ENCODE peak calls at places on chromosomes 13 and 19, in seven cellular contexts. U is heart left ventricle; V is pancreas; J is fibroblast of lung; D is naive thymus-derived CD4-positive, alpha-beta T cell; R is tibial artery; M is left ventricle myocardium inferior. G is an unnamed sample.

GRCh38 chr13:93625536-93625935 is 398.9 kb downstream of the GPC6 start:
- DNase-seq in U (no peak), V (no peak), J (peak; percentile 42), D (no peak), R (no peak), M (no peak), G (no peak)

GRCh38 chr13:20192470-20193141 is at the start of gene GJB2:
- DNase-seq in U (no peak), V (no peak), J (no peak), D (peak; percentile 23), R (no peak), M (no peak), G (no peak)

GRCh38 chr19:16394681-16395375 is 70.2 kb downstream of the KLF2 start:
- DNase-seq in U (no peak), V (no peak), J (peak; percentile 35), D (no peak), R (no peak), M (no peak), G (no peak)

GRCh38 chr13:79995334-79995733 is 345.6 kb downstream of the SPRY2 start:
- DNase-seq in U (no peak), V (no peak), J (peak; percentile 29), D (no peak), R (no peak), M (no peak), G (no peak)

GRCh38 chr13:107881362-107881761 is 334.0 kb downstream of the LIG4 start:
- DNase-seq in U (no peak), V (no peak), J (peak; percentile 53), D (no peak), R (no peak), M (no peak), G (no peak)

GRCh38 chr13:35898041-35898440 is 233.1 kb downstream of the DCLK1 start:
- DNase-seq in U (no peak), V (no peak), J (no peak), D (no peak), R (no peak), M (no peak), G (no peak)

GRCh38 chr13:28477709-28477973 is 17.3 kb downstream of the FLT1 start:
- DNase-seq in U (no peak), V (no peak), J (no peak), D (no peak), R (no peak), M (no peak), G (no peak)

GRCh38 chr13:100203696-100204367 is 114.9 kb downstream of the PCCA start:
- DNase-seq in U (no peak), V (no peak), J (peak; percentile 39), D (no peak), R (no peak), M (no peak), G (no peak)

GRCh38 chr13:85148009-85148408 is 651.2 kb downstream of the SLITRK6 start:
- DNase-seq in U (no peak), V (no peak), J (peak; percentile 11), D (no peak), R (no peak), M (no peak), G (no peak)

DNA sequence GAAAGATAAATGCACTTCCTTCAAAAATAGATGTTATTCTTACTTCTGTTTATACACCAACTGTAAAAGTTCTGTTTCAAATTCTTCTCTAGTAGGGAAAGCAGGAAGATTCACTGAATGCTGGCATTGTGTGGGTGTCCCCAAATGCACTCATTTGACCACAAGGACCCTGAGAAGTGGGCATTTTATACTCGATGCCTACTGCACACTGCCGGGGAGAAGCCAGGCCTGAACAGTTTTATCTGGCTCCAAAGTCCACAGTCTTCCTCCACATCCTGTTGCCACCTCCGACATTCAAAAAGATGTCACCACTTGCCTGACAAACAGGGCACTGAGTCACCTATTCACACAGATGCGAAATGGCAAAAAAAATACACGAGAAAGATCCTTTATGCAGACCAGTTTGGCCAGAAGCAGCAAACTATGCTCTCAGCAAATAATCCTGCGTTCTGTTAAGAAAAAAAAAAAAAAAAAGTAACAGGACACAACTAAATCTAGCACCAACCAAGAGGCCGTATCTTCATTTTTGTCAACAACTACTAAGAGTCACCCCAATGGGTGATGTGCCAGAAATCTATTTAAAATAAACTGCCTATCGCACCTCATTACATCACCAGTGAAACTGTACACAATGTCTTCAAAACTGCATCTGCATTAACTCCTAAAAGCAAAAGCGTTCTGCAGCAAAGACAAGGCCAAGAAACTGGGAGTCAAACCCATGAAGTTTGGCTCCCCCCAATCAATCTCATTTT is 6.2 kb downstream of the ZC3H4 start:
- DNase-seq in U (no peak), V (peak; percentile 26), J (peak; percentile 42), D (peak; percentile 19), R (no peak), M (no peak), G (no peak)
- H3K4me1 ChIP-seq in U (peaks cover 67% of the 10 kb centered on the region), V (peaks cover 20% of the 10 kb centered on the region), J (peaks cover 12% of the 10 kb centered on the region), D (peaks cover 47% of the 10 kb centered on the region), R (peaks cover 33% of the 10 kb centered on the region), M (peaks cover 93% of the 10 kb centered on the region), G (peaks cover 8% of the 10 kb centered on the region)

GRCh38 chr19:41424335-41425173 is 2.6 kb downstream of the B3GNT8 start:
- DNase-seq in U (no peak), V (no peak), J (no peak), D (no peak), R (no peak), M (no peak), G (no peak)
- H3K4me3 ChIP-seq in U (no peak overlapping the region), V (no peak overlapping the region), J (no peak overlapping the region), D (no peak overlapping the region), R (no peak overlapping the region), M (peak overlapping the region; percentile 74), G (no peak overlapping the region)

DNA sequence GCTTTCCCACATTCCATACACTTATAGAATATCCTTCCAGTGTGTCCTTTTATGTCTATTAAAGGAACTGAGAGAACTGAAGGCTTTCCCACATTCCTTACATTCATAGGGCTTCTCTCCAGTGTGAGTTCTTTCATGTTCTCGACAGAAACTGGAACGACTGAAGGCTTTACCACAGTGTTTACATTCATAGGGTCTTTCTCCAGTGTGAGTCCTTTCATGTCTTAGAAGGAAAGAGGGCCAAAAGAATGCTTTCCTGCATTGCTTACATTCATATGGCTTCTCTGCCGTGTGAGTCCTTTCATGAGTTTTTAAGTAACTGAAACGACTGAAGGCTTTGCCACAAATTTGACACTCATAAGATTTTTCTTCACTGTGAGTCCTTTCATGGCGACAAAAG is 22.3 kb downstream of the ZNF44 start:
- DNase-seq in U (no peak), V (no peak), J (no peak), D (no peak), R (no peak), M (no peak), G (no peak)
- H3K9me3 ChIP-seq in U (peaks cover 90% of the 10 kb centered on the region), V (peaks cover 4% of the 10 kb centered on the region), J (peaks cover 10% of the 10 kb centered on the region), D (peaks cover 59% of the 10 kb centered on the region), R (peaks cover 37% of the 10 kb centered on the region), M (peaks cover 98% of the 10 kb centered on the region), G (peaks cover 83% of the 10 kb centered on the region)

DNA sequence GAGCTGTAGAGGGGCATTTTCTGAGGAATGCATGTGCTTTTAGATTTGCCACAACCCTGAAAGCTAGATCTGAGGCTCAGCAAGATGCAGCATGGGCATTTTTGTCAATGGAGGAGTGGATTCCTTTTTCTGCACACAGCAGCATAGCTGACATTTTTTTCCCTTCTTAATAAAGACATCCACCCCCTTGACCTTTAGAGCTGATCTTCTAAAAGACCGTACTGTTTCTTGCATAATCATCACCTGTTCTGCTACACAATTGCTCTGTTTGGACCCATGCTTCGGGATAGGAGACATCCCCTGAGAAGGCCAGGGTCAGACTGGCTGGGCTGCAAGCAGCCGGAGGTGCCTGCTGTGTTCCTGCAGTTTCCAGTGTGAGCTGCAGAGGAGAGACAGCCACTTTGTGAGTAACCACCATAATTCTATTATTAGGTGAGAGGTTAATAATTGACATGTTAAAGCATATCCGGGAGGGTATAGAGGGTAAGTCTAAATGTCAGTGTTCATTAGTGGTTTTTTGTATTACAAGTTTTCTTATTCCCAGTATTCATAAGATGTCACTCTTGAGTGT is 108.5 kb upstream of the C1QTNF9B start:
- DNase-seq in U (no peak), V (no peak), J (no peak), D (no peak), R (no peak), M (no peak), G (no peak)
- H3K4me1 ChIP-seq in U (no peaks in the 10 kb centered on the region), V (no peaks in the 10 kb centered on the region), J (no peaks in the 10 kb centered on the region), D (no peaks in the 10 kb centered on the region), R (no peaks in the 10 kb centered on the region), M (no peaks in the 10 kb centered on the region), G (no peaks in the 10 kb centered on the region)

GRCh38 chr13:65149687-65150086 is 2080.4 kb downstream of the PCDH9 start:
- DNase-seq in U (no peak), V (no peak), J (no peak), D (no peak), R (no peak), M (no peak), G (no peak)

GRCh38 chr13:65143920-65144319 is 2086.2 kb downstream of the PCDH9 start:
- DNase-seq in U (no peak), V (no peak), J (no peak), D (no peak), R (no peak), M (no peak), G (no peak)
- H3K4me3 ChIP-seq in U (no peak overlapping the region), V (no peak overlapping the region), J (no peak overlapping the region), D (no peak overlapping the region), R (no peak overlapping the region), M (no peak overlapping the region), G (no peak overlapping the region)

GRCh38 chr19:41740415-41741243 is 14.7 kb upstream of the CEACAM6 start:
- DNase-seq in U (no peak), V (no peak), J (no peak), D (no peak), R (no peak), M (no peak), G (no peak)
- H3K9me3 ChIP-seq in U (no peaks in the 10 kb centered on the region), V (no peaks in the 10 kb centered on the region), J (no peaks in the 10 kb centered on the region), D (no peaks in the 10 kb centered on the region), R (no peaks in the 10 kb centered on the region), M (no peaks in the 10 kb centered on the region), G (no peaks in the 10 kb centered on the region)

DNA sequence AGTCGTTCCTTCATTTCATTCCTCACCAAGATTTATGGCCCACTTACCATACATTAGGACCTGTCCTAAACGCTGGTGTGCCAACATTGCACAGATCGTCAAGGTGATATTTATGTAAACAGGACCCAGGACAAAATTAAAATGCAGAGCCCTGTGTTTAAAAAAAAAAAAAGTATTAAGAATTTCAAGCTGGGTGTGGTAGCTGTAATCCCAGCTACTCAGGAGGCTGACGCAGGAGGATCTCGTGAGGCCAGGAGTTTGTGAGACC is 6.5 kb upstream of the ZNF444 start:
- DNase-seq in U (no peak), V (no peak), J (no peak), D (no peak), R (no peak), M (no peak), G (no peak)
- H3K4me1 ChIP-seq in U (peaks cover 9% of the 10 kb centered on the region), V (peaks cover 44% of the 10 kb centered on the region), J (no peaks in the 10 kb centered on the region), D (peaks cover under 1% of the 10 kb centered on the region), R (peaks cover 16% of the 10 kb centered on the region), M (peaks cover 13% of the 10 kb centered on the region), G (no peaks in the 10 kb centered on the region)

GRCh38 chr19:12799723-12800343 is 1.8 kb downstream of the PRDX2 start:
- DNase-seq in U (no peak), V (no peak), J (no peak), D (no peak), R (no peak), M (no peak), G (no peak)
- H3K4me3 ChIP-seq in U (peak overlapping the region; percentile 98), V (no peak overlapping the region), J (no peak overlapping the region), D (no peak overlapping the region), R (no peak overlapping the region), M (peak overlapping the region; percentile 98), G (no peak overlapping the region)

G was measured in ascending aorta.